ENCODE peak calls at places on chromosomes 13 and 19, in six cellular contexts. Y is GM12865, U is lung, G is vagina, B is cardiac muscle cell, Z is left ventricle myocardium inferior. K is an unnamed sample.

GRCh38 chr19:3545669-3546034 is 6.7 kb downstream of the TEKTIP1 start:
- DNase-seq in Y (no peak), U (no peak), G (no peak), B (no peak), Z (no peak), K (no peak)

GRCh38 chr19:35519291-35519690 is 5.8 kb upstream of the DMKN start:
- DNase-seq in Y (no peak), U (no peak), G (no peak), B (peak), Z (no peak), K (no peak)

GRCh38 chr13:103188688-103189326 is 122.6 kb upstream of the SLC10A2 start:
- DNase-seq in Y (peak), U (no peak), G (no peak), B (peak), Z (no peak), K (no peak)

GRCh38 chr19:13058951-13059660 is 43.6 kb downstream of the LYL1 start:
- DNase-seq in Y (no peak), U (no peak), G (no peak), B (no peak), Z (no peak), K (no peak)

GRCh38 chr13:110860986-110861385 is 53.9 kb downstream of the ANKRD10 start:
- DNase-seq in Y (no peak), U (no peak), G (no peak), B (no peak), Z (no peak), K (no peak)

GRCh38 chr13:30107536-30108136 is 199.7 kb downstream of the KATNAL1 start:
- DNase-seq in Y (no peak), U (no peak), G (no peak), B (peak), Z (no peak), K (no peak)

GRCh38 chr19:55209430-55210119 is at the start of gene PTPRH:
- DNase-seq in Y (no peak), U (no peak), G (no peak), B (no peak), Z (no peak), K (no peak)

GRCh38 chr19:52778811-52779210 is 7.8 kb downstream of the ZNF600 start:
- DNase-seq in Y (peak), U (no peak), G (no peak), B (no peak), Z (no peak), K (no peak)

GRCh38 chr19:6772028-6772865 is at the start of gene VAV1:
- DNase-seq in Y (peak), U (peak), G (no peak), B (no peak), Z (peak), K (peak)

GRCh38 chr13:93298741-93299140 is 72.1 kb downstream of the GPC6 start:
- DNase-seq in Y (no peak), U (no peak), G (no peak), B (peak), Z (no peak), K (no peak)

GRCh38 chr19:21691656-21692055 is 75.7 kb downstream of the ZNF100 start:
- DNase-seq in Y (no peak), U (no peak), G (no peak), B (no peak), Z (no peak), K (no peak)

GRCh38 chr19:49570138-49570856 is 10.1 kb downstream of the NOSIP start:
- DNase-seq in Y (peak), U (peak), G (no peak), B (peak), Z (no peak), K (peak)

GRCh38 chr19:17469371-17470203 is 737 bp upstream of the SLC27A1 start:
- DNase-seq in Y (peak), U (peak), G (peak), B (peak), Z (peak), K (peak)

GRCh38 chr19:48295458-48295857 is 25.6 kb downstream of the ZNF114 start:
- DNase-seq in Y (no peak), U (no peak), G (no peak), B (no peak), Z (no peak), K (no peak)

GRCh38 chr19:39347332-39348227 is 5.4 kb downstream of the SAMD4B start:
- DNase-seq in Y (no peak), U (no peak), G (no peak), B (peak), Z (no peak), K (no peak)

GRCh38 chr19:44754743-44755066 is 6.2 kb downstream of the BCL3 start:
- DNase-seq in Y (no peak), U (no peak), G (no peak), B (no peak), Z (no peak), K (no peak)

GRCh38 chr19:47848871-47849473 is 10.1 kb upstream of the TPRX2 start:
- DNase-seq in Y (peak), U (no peak), G (no peak), B (peak), Z (no peak), K (no peak)

GRCh38 chr19:52102163-52102562 is 6.6 kb upstream of the ZNF841 start:
- DNase-seq in Y (no peak), U (no peak), G (no peak), B (no peak), Z (no peak), K (no peak)

GRCh38 chr19:2084993-2085720 is 11.0 kb downstream of the MOB3A start:
- DNase-seq in Y (peak), U (peak), G (no peak), B (peak), Z (peak), K (no peak)

GRCh38 chr13:41179593-41180250 is 14.6 kb downstream of the KBTBD7 start:
- DNase-seq in Y (peak), U (no peak), G (no peak), B (peak), Z (no peak), K (no peak)

GRCh38 chr13:110108348-110109139 is 198.4 kb downstream of the COL4A1 start:
- DNase-seq in Y (peak), U (peak), G (peak), B (peak), Z (peak), K (peak)

GRCh38 chr19:49149652-49150105 is 5.5 kb downstream of the HRC start:
- DNase-seq in Y (no peak), U (peak), G (no peak), B (peak), Z (peak), K (peak)

GRCh38 chr19:6802336-6803035 is 30.0 kb downstream of the VAV1 start:
- DNase-seq in Y (peak), U (peak), G (no peak), B (peak), Z (peak), K (peak)

GRCh38 chr13:98741741-98742435 is 10.6 kb downstream of the SLC15A1 start:
- DNase-seq in Y (no peak), U (no peak), G (no peak), B (no peak), Z (no peak), K (no peak)

GRCh38 chr13:33078268-33078667 is 62.0 kb downstream of the KL start:
- DNase-seq in Y (no peak), U (no peak), G (no peak), B (no peak), Z (no peak), K (no peak)